ENCODE peak calls at places on chromosomes 7 and 10, in eight cellular contexts. One of them, this sample, is unnamed.

GRCh38 chr7:66138994-66139752 is 24.5 kb downstream of the CRCP start:
- DNase-seq in neuronal stem cell: no peak
- DNase-seq in HT-29: no peak
- DNase-seq in lower leg skin: no peak
- DNase-seq in RPMI8226: no peak
- DNase-seq in epithelial cell of esophagus: no peak
- DNase-seq in SW 1271: no peak
- DNase-seq in NCI-H1436 treated with DMSO at 0.1 percent for 48 hours: no peak
- DNase-seq in this sample: no peak

GRCh38 chr7:27533777-27534176 is 128.9 kb downstream of the HIBADH start:
- DNase-seq in neuronal stem cell: no peak
- DNase-seq in RPMI8226: no peak
- DNase-seq in SW 1271: no peak
- DNase-seq in NCI-H1436 treated with DMSO at 0.1 percent for 48 hours: no peak
- DNase-seq in HT-29: no peak
- DNase-seq in lower leg skin: no peak
- DNase-seq in epithelial cell of esophagus: no peak
- DNase-seq in this sample: no peak

GRCh38 chr7:72493850-72494661 is 81.9 kb upstream of the CALN1 start:
- DNase-seq in HT-29: peak
- DNase-seq in RPMI8226: peak
- DNase-seq in neuronal stem cell: peak
- DNase-seq in epithelial cell of esophagus: peak
- DNase-seq in SW 1271: peak
- DNase-seq in lower leg skin: peak
- DNase-seq in NCI-H1436 treated with DMSO at 0.1 percent for 48 hours: no peak
- DNase-seq in this sample: peak

GRCh38 chr7:12025246-12025645 is 185.8 kb upstream of the TMEM106B start:
- DNase-seq in NCI-H1436 treated with DMSO at 0.1 percent for 48 hours: no peak
- DNase-seq in epithelial cell of esophagus: peak
- DNase-seq in SW 1271: no peak
- DNase-seq in lower leg skin: no peak
- DNase-seq in RPMI8226: no peak
- DNase-seq in neuronal stem cell: no peak
- DNase-seq in HT-29: no peak
- DNase-seq in this sample: no peak

GRCh38 chr10:69333205-69333604 is 54.9 kb downstream of the HK1 start:
- DNase-seq in HT-29: peak
- DNase-seq in lower leg skin: peak
- DNase-seq in NCI-H1436 treated with DMSO at 0.1 percent for 48 hours: no peak
- DNase-seq in epithelial cell of esophagus: peak
- DNase-seq in RPMI8226: no peak
- DNase-seq in neuronal stem cell: no peak
- DNase-seq in SW 1271: no peak
- DNase-seq in this sample: no peak

GRCh38 chr10:19576576-19576975 is 239.7 kb upstream of the PLXDC2 start:
- DNase-seq in HT-29: no peak
- DNase-seq in lower leg skin: no peak
- DNase-seq in epithelial cell of esophagus: no peak
- DNase-seq in NCI-H1436 treated with DMSO at 0.1 percent for 48 hours: no peak
- DNase-seq in RPMI8226: no peak
- DNase-seq in neuronal stem cell: no peak
- DNase-seq in SW 1271: no peak
- DNase-seq in this sample: no peak

GRCh38 chr10:114632869-114633715 is 25.0 kb downstream of the ABLIM1 start:
- DNase-seq in SW 1271: peak
- DNase-seq in RPMI8226: peak
- DNase-seq in epithelial cell of esophagus: peak
- DNase-seq in neuronal stem cell: no peak
- DNase-seq in NCI-H1436 treated with DMSO at 0.1 percent for 48 hours: no peak
- DNase-seq in HT-29: peak
- DNase-seq in lower leg skin: peak
- DNase-seq in this sample: no peak

GRCh38 chr7:27928001-27928400 is 188.0 kb downstream of the TAX1BP1 start:
- DNase-seq in lower leg skin: no peak
- DNase-seq in NCI-H1436 treated with DMSO at 0.1 percent for 48 hours: no peak
- DNase-seq in RPMI8226: no peak
- DNase-seq in neuronal stem cell: no peak
- DNase-seq in SW 1271: no peak
- DNase-seq in HT-29: no peak
- DNase-seq in epithelial cell of esophagus: no peak
- DNase-seq in this sample: no peak

GRCh38 chr10:72638586-72639440 is 12.9 kb upstream of the MICU1 start:
- DNase-seq in NCI-H1436 treated with DMSO at 0.1 percent for 48 hours: no peak
- DNase-seq in lower leg skin: no peak
- DNase-seq in HT-29: peak
- DNase-seq in SW 1271: no peak
- DNase-seq in neuronal stem cell: no peak
- DNase-seq in RPMI8226: no peak
- DNase-seq in epithelial cell of esophagus: no peak
- DNase-seq in this sample: no peak

GRCh38 chr7:113175525-113176097 is 57.3 kb upstream of the SMIM30 start:
- DNase-seq in neuronal stem cell: no peak
- DNase-seq in epithelial cell of esophagus: no peak
- DNase-seq in HT-29: no peak
- DNase-seq in SW 1271: no peak
- DNase-seq in lower leg skin: no peak
- DNase-seq in NCI-H1436 treated with DMSO at 0.1 percent for 48 hours: no peak
- DNase-seq in RPMI8226: no peak
- DNase-seq in this sample: no peak

GRCh38 chr10:124138195-124138882 is 44.9 kb upstream of the CHST15 start:
- DNase-seq in epithelial cell of esophagus: no peak
- DNase-seq in lower leg skin: no peak
- DNase-seq in RPMI8226: no peak
- DNase-seq in HT-29: no peak
- DNase-seq in NCI-H1436 treated with DMSO at 0.1 percent for 48 hours: no peak
- DNase-seq in neuronal stem cell: no peak
- DNase-seq in SW 1271: no peak
- DNase-seq in this sample: no peak

GRCh38 chr7:54560726-54561125 is 18.6 kb downstream of the VSTM2A start:
- DNase-seq in lower leg skin: no peak
- DNase-seq in SW 1271: no peak
- DNase-seq in HT-29: peak
- DNase-seq in neuronal stem cell: no peak
- DNase-seq in RPMI8226: no peak
- DNase-seq in epithelial cell of esophagus: peak
- DNase-seq in NCI-H1436 treated with DMSO at 0.1 percent for 48 hours: no peak
- DNase-seq in this sample: no peak

GRCh38 chr7:20240080-20240926 is 23.1 kb upstream of the MACC1 start:
- DNase-seq in NCI-H1436 treated with DMSO at 0.1 percent for 48 hours: no peak
- DNase-seq in neuronal stem cell: no peak
- DNase-seq in HT-29: no peak
- DNase-seq in lower leg skin: no peak
- DNase-seq in SW 1271: no peak
- DNase-seq in RPMI8226: no peak
- DNase-seq in epithelial cell of esophagus: no peak
- DNase-seq in this sample: no peak

GRCh38 chr7:4742051-4742573 is 33.3 kb upstream of the AP5Z1 start:
- DNase-seq in NCI-H1436 treated with DMSO at 0.1 percent for 48 hours: no peak
- DNase-seq in RPMI8226: no peak
- DNase-seq in HT-29: no peak
- DNase-seq in lower leg skin: no peak
- DNase-seq in epithelial cell of esophagus: no peak
- DNase-seq in neuronal stem cell: no peak
- DNase-seq in SW 1271: no peak
- DNase-seq in this sample: no peak

This sample was measured in AML-193.